ENCODE peak calls at places on chromosomes 2 and 18, in eight cellular contexts. F is AG09309, M is HCT116, Z is fibroblast of mammary gland, I is OCI-LY7, W is esophagus squamous epithelium, G is uterus, E is cardiac muscle cell. J is an unnamed sample.

GRCh38 chr2:176582990-176583481 is 313.8 kb downstream of the MTX2 start:
- DNase-seq in F (peak), M (peak), Z (peak), I (no peak), W (no peak), G (peak), E (no peak), J (peak)

GRCh38 chr2:23662466-23662865 is 264.5 kb downstream of the ATAD2B start:
- DNase-seq in F (no peak), M (no peak), Z (no peak), I (no peak), W (no peak), G (no peak), E (no peak), J (no peak)

GRCh38 chr2:58289029-58289428 is 47.9 kb upstream of the FANCL start:
- DNase-seq in F (no peak), M (no peak), Z (peak), I (no peak), W (no peak), G (no peak), E (no peak), J (no peak)

GRCh38 chr2:237408280-237408679 is 5.7 kb downstream of the COL6A3 start:
- DNase-seq in F (no peak), M (no peak), Z (peak), I (no peak), W (no peak), G (peak), E (no peak), J (peak)

GRCh38 chr2:149360106-149360505 is 29.7 kb downstream of the LYPD6 start:
- DNase-seq in F (no peak), M (no peak), Z (no peak), I (no peak), W (no peak), G (no peak), E (no peak), J (no peak)

GRCh38 chr2:216621292-216621691 is 11.9 kb upstream of the IGFBP2 start:
- DNase-seq in F (no peak), M (no peak), Z (no peak), I (no peak), W (no peak), G (no peak), E (no peak), J (no peak)

GRCh38 chr2:177758591-177759371 is 313.8 kb downstream of the PDE11A start:
- DNase-seq in F (no peak), M (peak), Z (peak), I (no peak), W (no peak), G (peak), E (peak), J (peak)

GRCh38 chr2:177604291-177605065 is 211.9 kb downstream of the AGPS start:
- DNase-seq in F (peak), M (peak), Z (peak), I (peak), W (no peak), G (peak), E (peak), J (peak)

GRCh38 chr18:54883816-54884604 is 55.7 kb downstream of the RAB27B start:
- DNase-seq in F (no peak), M (no peak), Z (no peak), I (no peak), W (no peak), G (no peak), E (no peak), J (no peak)

GRCh38 chr18:49681387-49681786 is 119.5 kb downstream of the LIPG start:
- DNase-seq in F (no peak), M (no peak), Z (no peak), I (no peak), W (no peak), G (no peak), E (no peak), J (no peak)

GRCh38 chr2:55163895-55164509 is 68.1 kb downstream of the CLHC1 start:
- DNase-seq in F (no peak), M (no peak), Z (no peak), I (no peak), W (no peak), G (no peak), E (no peak), J (no peak)

GRCh38 chr2:169446452-169446851 is 32.8 kb upstream of the BBS5 start:
- DNase-seq in F (no peak), M (no peak), Z (no peak), I (no peak), W (no peak), G (no peak), E (no peak), J (no peak)

GRCh38 chr2:60710707-60711106 is 45.4 kb upstream of the PAPOLG start:
- DNase-seq in F (no peak), M (no peak), Z (peak), I (no peak), W (no peak), G (no peak), E (no peak), J (peak)

GRCh38 chr2:172986040-172986439 is 89.6 kb upstream of the MAP3K20 start:
- DNase-seq in F (no peak), M (no peak), Z (no peak), I (no peak), W (no peak), G (no peak), E (no peak), J (no peak)

GRCh38 chr18:76765649-76766048 is 56.7 kb upstream of the ZNF236 start:
- DNase-seq in F (no peak), M (no peak), Z (peak), I (no peak), W (no peak), G (no peak), E (no peak), J (no peak)

GRCh38 chr2:233807966-233808892 is 30.1 kb downstream of the MROH2A start:
- DNase-seq in F (no peak), M (no peak), Z (no peak), I (no peak), W (no peak), G (no peak), E (no peak), J (no peak)

GRCh38 chr2:123935405-123935804 is 89.7 kb upstream of the CNTNAP5 start:
- DNase-seq in F (no peak), M (no peak), Z (no peak), I (no peak), W (no peak), G (no peak), E (no peak), J (no peak)

GRCh38 chr2:206556357-206556949 is 85.8 kb upstream of the FAM237A start:
- DNase-seq in F (no peak), M (peak), Z (peak), I (peak), W (no peak), G (no peak), E (peak), J (peak)

GRCh38 chr2:227861011-227861410 is 10.4 kb upstream of the DAW1 start:
- DNase-seq in F (no peak), M (no peak), Z (no peak), I (no peak), W (no peak), G (no peak), E (no peak), J (no peak)

GRCh38 chr18:21194871-21195771 is 46.9 kb upstream of the GREB1L start:
- DNase-seq in F (peak), M (peak), Z (peak), I (peak), W (no peak), G (no peak), E (peak), J (peak)

GRCh38 chr2:236558999-236559978 is 10.3 kb upstream of the ACKR3 start:
- DNase-seq in F (no peak), M (no peak), Z (no peak), I (no peak), W (no peak), G (no peak), E (no peak), J (no peak)

GRCh38 chr2:54556659-54557121 is 100.6 kb downstream of the SPTBN1 start:
- DNase-seq in F (peak), M (no peak), Z (peak), I (no peak), W (no peak), G (peak), E (peak), J (peak)

GRCh38 chr2:38394903-38395341 is 17.8 kb upstream of the ATL2 start:
- DNase-seq in F (peak), M (peak), Z (no peak), I (no peak), W (no peak), G (no peak), E (no peak), J (peak)

GRCh38 chr2:10036095-10036879 is 7.1 kb upstream of the KLF11 start:
- DNase-seq in F (peak), M (no peak), Z (peak), I (peak), W (no peak), G (peak), E (no peak), J (peak)

GRCh38 chr2:193539188-193539587 is 1344.5 kb upstream of the TMEFF2 start:
- DNase-seq in F (no peak), M (no peak), Z (no peak), I (no peak), W (no peak), G (no peak), E (no peak), J (no peak)

GRCh38 chr2:219612605-219613286 is 14.7 kb upstream of the SLC4A3 start:
- DNase-seq in F (no peak), M (no peak), Z (no peak), I (peak), W (no peak), G (no peak), E (peak), J (no peak)

GRCh38 chr2:135647836-135648579 is 93.6 kb upstream of the UBXN4 start:
- DNase-seq in F (no peak), M (no peak), Z (no peak), I (no peak), W (no peak), G (no peak), E (no peak), J (no peak)

GRCh38 chr18:48816554-48816953 is 134.2 kb downstream of the SMAD7 start:
- DNase-seq in F (no peak), M (no peak), Z (no peak), I (no peak), W (no peak), G (peak), E (no peak), J (no peak)

GRCh38 chr18:9708057-9708881 is at the start of gene RAB31:
- DNase-seq in F (no peak), M (no peak), Z (peak), I (no peak), W (peak), G (peak), E (peak), J (peak)

GRCh38 chr2:222309766-222310165 is 11.0 kb upstream of the PAX3 start:
- DNase-seq in F (no peak), M (no peak), Z (no peak), I (no peak), W (no peak), G (no peak), E (no peak), J (no peak)

GRCh38 chr2:110714824-110715223 is 17.5 kb upstream of the ACOXL start:
- DNase-seq in F (no peak), M (no peak), Z (no peak), I (no peak), W (no peak), G (peak), E (no peak), J (no peak)

GRCh38 chr2:115364078-115364477 is 921.6 kb downstream of the DPP10 start:
- DNase-seq in F (no peak), M (no peak), Z (no peak), I (no peak), W (no peak), G (no peak), E (no peak), J (no peak)

GRCh38 chr2:118224144-118224887 is 136.0 kb downstream of the INSIG2 start:
- DNase-seq in F (no peak), M (no peak), Z (no peak), I (peak), W (no peak), G (no peak), E (peak), J (peak)

GRCh38 chr2:75100011-75100680 is 99.2 kb downstream of the TACR1 start:
- DNase-seq in F (peak), M (no peak), Z (peak), I (no peak), W (no peak), G (no peak), E (no peak), J (peak)

GRCh38 chr2:39587641-39588040 is 78.1 kb upstream of the TMEM178A start:
- DNase-seq in F (no peak), M (no peak), Z (no peak), I (no peak), W (no peak), G (no peak), E (no peak), J (no peak)

GRCh38 chr2:10374362-10374943 is 71.7 kb downstream of the HPCAL1 start:
- DNase-seq in F (no peak), M (no peak), Z (no peak), I (no peak), W (no peak), G (no peak), E (no peak), J (no peak)

GRCh38 chr2:239712755-239713154 is 311.9 kb upstream of the HDAC4 start:
- DNase-seq in F (no peak), M (no peak), Z (no peak), I (no peak), W (no peak), G (no peak), E (no peak), J (no peak)
- H3K4me3 ChIP-seq in F (no peak), M (no peak), Z (no peak), I (no peak), W (no peak), G (no peak), E (no peak), J (no peak)

DNA sequence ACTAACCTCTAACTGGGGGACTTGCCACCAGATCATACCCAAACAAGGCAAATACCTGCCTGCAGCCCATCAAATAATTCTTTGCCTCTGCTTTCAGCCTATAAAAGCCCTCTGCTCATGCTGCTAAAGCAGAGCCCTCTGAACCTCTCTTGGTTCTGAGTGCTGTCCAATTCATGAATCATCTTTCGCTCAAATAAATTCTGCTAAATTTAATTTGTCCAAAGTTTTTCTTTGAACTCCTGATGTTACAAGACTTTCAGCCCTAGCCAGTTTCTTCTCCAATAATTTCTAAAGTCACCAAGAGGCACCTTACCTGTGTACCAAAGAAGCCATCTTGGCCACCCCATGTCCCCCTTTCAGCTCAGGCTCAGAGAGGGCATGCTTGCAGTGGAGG is 72.0 kb downstream of the MRO start:
- DNase-seq in F (no peak), M (no peak), Z (no peak), I (no peak), W (no peak), G (no peak), E (no peak), J (no peak)
- TF ChIP-seq CTCF in F (no peak), M (no peak), Z (no peak), I (no peak), W (no peak), G (no peak), E (no peak), J (no peak)

DNA sequence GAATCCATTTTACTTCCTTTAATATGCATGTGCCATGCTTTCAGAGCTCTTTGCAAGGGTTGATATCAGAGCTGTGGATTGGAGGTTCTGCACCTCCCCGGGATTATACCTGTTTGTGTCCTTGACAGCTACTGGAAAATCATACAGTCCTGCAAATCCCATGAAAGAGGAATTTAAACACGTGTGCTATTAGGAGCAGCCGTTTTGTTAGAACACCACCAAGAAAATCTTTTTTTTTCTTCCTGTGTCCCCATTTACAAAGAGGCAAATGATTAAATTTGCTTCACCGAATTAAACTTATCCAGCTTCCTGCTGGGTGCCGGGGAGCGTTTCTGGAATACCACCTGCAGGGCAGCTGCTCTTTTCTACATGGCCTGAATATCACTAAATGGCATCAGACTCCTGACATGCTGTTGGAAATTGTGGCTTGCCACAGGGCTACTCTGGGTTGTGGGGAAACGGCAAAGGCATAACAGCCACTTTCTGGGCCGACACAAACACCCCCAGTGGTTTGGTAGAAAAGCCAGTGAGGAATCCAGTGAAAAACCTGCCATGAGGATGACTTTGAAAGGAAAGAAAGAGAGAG is 23.4 kb upstream of the SOX11 start:
- DNase-seq in F (no peak), M (no peak), Z (no peak), I (no peak), W (no peak), G (no peak), E (no peak), J (no peak)
- H3K4me3 ChIP-seq in F (no peak), M (no peak), Z (no peak), I (no peak), W (no peak), G (no peak), E (no peak), J (no peak)

DNA sequence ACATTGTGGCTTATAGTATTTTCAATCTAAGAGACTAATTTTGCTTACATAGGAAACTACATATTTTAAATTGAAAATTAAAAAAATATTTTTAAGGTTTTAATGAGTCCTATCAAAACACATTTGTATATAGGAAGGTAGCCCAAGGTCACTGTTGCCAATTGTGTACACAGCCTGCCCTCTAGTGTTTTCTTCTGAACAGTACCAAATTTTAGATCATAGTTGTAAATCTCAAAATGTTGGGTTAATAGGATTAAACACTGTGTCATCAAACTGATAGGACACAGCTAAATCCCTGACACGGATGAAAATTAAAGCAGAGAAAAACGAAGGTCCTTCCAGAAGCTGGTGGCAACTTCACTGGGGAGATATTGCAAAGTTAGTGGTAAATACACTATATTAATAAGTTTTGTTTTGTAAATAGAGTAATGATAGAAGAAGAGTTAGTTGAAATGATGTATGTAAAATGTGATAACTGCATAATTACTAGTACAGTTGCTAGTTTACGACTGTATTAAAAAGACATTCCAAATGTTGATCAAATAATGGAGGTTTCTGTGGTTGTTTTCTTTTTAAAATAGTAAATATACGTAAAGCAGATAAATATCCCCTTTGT is 19.7 kb downstream of the CLUL1 start:
- DNase-seq in F (no peak), M (peak), Z (peak), I (peak), W (no peak), G (no peak), E (peak), J (peak)
- TF ChIP-seq CTCF in F (peak), M (peak), Z (peak), I (peak), W (peak), G (peak), E (peak), J (peak)

GRCh38 chr2:66578067-66578852 is 143.3 kb downstream of the MEIS1 start:
- DNase-seq in F (no peak), M (no peak), Z (peak), I (no peak), W (no peak), G (peak), E (peak), J (peak)

GRCh38 chr2:66580343-66580954 is 145.5 kb downstream of the MEIS1 start:
- DNase-seq in F (no peak), M (no peak), Z (no peak), I (no peak), W (no peak), G (no peak), E (no peak), J (no peak)

GRCh38 chr2:66577331-66578041 is 142.6 kb downstream of the MEIS1 start:
- DNase-seq in F (no peak), M (no peak), Z (peak), I (no peak), W (no peak), G (peak), E (peak), J (no peak)

GRCh38 chr2:66579494-66579893 is 144.6 kb downstream of the MEIS1 start:
- DNase-seq in F (no peak), M (no peak), Z (no peak), I (no peak), W (no peak), G (no peak), E (no peak), J (no peak)

GRCh38 chr2:66578853-66579158 is 143.9 kb downstream of the MEIS1 start:
- DNase-seq in F (no peak), M (no peak), Z (no peak), I (no peak), W (no peak), G (no peak), E (no peak), J (no peak)
- H3K4me3 ChIP-seq in F (no peak), M (no peak), Z (peak), I (no peak), W (peak), G (peak), E (peak), J (peak)

DNA sequence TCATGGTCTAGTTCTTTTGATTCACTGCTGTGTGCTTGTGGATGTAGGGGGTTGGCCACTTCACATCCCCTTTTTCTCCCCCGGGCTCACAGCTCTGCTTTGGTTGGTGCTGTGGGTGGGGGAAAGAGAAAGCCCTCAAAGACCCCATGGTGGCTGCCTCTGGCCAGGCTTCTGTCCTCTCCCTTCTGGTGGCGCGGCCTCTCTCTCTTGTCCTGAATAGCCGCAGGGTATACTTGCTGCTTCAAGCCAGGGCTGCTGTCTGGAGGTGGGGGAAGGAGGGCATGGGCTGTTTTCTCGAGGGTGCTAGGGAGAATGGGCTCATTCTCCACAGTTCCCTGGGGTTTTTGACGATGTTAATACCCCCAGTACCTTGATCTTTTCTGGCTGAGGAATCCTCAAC is 53.9 kb downstream of the IL1R2 start:
- DNase-seq in F (no peak), M (no peak), Z (no peak), I (no peak), W (no peak), G (no peak), E (no peak), J (no peak)
- TF ChIP-seq CTCF in F (no peak), M (no peak), Z (no peak), I (no peak), W (no peak), G (no peak), E (no peak), J (no peak)

DNA sequence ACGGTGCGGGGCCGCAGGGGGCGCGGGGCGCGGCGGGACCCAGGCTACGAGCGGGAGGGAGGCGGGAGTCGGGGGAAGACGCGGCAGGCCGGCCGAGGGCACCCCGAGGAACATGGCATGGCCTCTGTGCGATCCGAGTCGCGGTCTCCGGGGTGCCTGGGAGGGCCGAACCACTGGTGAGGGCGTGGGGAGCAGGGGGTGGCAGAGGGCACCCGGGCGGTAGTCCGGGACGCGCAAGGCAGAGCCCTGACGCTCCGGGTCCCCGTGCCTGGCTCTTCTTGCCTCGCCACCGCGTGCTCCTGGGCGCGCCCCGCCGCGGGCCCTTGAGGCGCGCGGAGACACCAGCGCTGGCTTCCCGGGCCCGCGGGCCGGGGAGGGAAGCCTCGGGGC is 4.2 kb downstream of the SOX11 start:
- DNase-seq in F (no peak), M (no peak), Z (no peak), I (peak), W (no peak), G (no peak), E (peak), J (peak)
- H3K4me3 ChIP-seq in F (peak), M (no peak), Z (no peak), I (peak), W (peak), G (no peak), E (peak), J (peak)

GRCh38 chr2:109208071-109208950 is 79.3 kb downstream of the SH3RF3 start:
- DNase-seq in F (no peak), M (no peak), Z (peak), I (no peak), W (no peak), G (no peak), E (no peak), J (peak)
- TF ChIP-seq CTCF in F (no peak), M (peak), Z (peak), I (peak), W (no peak), G (no peak), E (no peak), J (no peak)